ENCODE peak calls at places on chromosomes 13 and 19, in five cellular contexts. One of them, this sample, is unnamed.

GRCh38 chr19:45391346-45391745 is 13.5 kb downstream of the PPP1R13L start:
- DNase-seq in thoracic aorta: no peak
- DNase-seq in astrocyte: no peak
- DNase-seq in HFF-Myc: no peak
- DNase-seq in tibial nerve: no peak
- DNase-seq in this sample: peak

GRCh38 chr19:16581145-16581970 is 9.1 kb upstream of the SLC35E1 start:
- DNase-seq in thoracic aorta: no peak
- DNase-seq in astrocyte: no peak
- DNase-seq in HFF-Myc: no peak
- DNase-seq in tibial nerve: no peak
- DNase-seq in this sample: no peak

GRCh38 chr19:10217085-10217484 is 14.0 kb downstream of the S1PR2 start:
- DNase-seq in thoracic aorta: no peak
- DNase-seq in astrocyte: no peak
- DNase-seq in HFF-Myc: no peak
- DNase-seq in tibial nerve: no peak
- DNase-seq in this sample: no peak

GRCh38 chr19:33574824-33575223 is 46.9 kb upstream of the CHST8 start:
- DNase-seq in thoracic aorta: no peak
- DNase-seq in astrocyte: no peak
- DNase-seq in HFF-Myc: no peak
- DNase-seq in tibial nerve: no peak
- DNase-seq in this sample: no peak

GRCh38 chr19:32675720-32676185 is at the start of gene RGS9BP:
- DNase-seq in thoracic aorta: peak
- DNase-seq in astrocyte: peak
- DNase-seq in HFF-Myc: no peak
- DNase-seq in tibial nerve: peak
- DNase-seq in this sample: peak

GRCh38 chr19:15680923-15681322 is 8.0 kb downstream of the CYP4F12 start:
- DNase-seq in thoracic aorta: no peak
- DNase-seq in astrocyte: no peak
- DNase-seq in HFF-Myc: no peak
- DNase-seq in tibial nerve: no peak
- DNase-seq in this sample: no peak

GRCh38 chr19:12841094-12841493 is 2.8 kb downstream of the MAST1 start:
- DNase-seq in thoracic aorta: no peak
- DNase-seq in astrocyte: no peak
- DNase-seq in HFF-Myc: no peak
- DNase-seq in tibial nerve: no peak
- DNase-seq in this sample: no peak

GRCh38 chr13:19618925-19619324 is 14.5 kb upstream of the MPHOSPH8 start:
- DNase-seq in thoracic aorta: no peak
- DNase-seq in astrocyte: no peak
- DNase-seq in HFF-Myc: no peak
- DNase-seq in tibial nerve: no peak
- DNase-seq in this sample: peak

GRCh38 chr13:60647547-60647946 is 250.5 kb downstream of the TDRD3 start:
- DNase-seq in thoracic aorta: no peak
- DNase-seq in astrocyte: no peak
- DNase-seq in HFF-Myc: no peak
- DNase-seq in tibial nerve: no peak
- DNase-seq in this sample: no peak

GRCh38 chr13:60788156-60788829 is 391.3 kb downstream of the TDRD3 start:
- DNase-seq in thoracic aorta: peak
- DNase-seq in astrocyte: peak
- DNase-seq in HFF-Myc: no peak
- DNase-seq in tibial nerve: peak
- DNase-seq in this sample: no peak

GRCh38 chr19:28436320-28436719 is 776.6 kb downstream of the UQCRFS1 start:
- DNase-seq in thoracic aorta: no peak
- DNase-seq in astrocyte: no peak
- DNase-seq in HFF-Myc: no peak
- DNase-seq in tibial nerve: no peak
- DNase-seq in this sample: no peak

GRCh38 chr13:24161980-24162517 is 1.5 kb downstream of the SPATA13 start:
- DNase-seq in thoracic aorta: no peak
- DNase-seq in astrocyte: no peak
- DNase-seq in HFF-Myc: no peak
- DNase-seq in tibial nerve: no peak
- DNase-seq in this sample: no peak
- H3K4me3 ChIP-seq in thoracic aorta: no peak
- H3K4me3 ChIP-seq in astrocyte: peak
- H3K4me3 ChIP-seq in HFF-Myc: peak
- H3K4me3 ChIP-seq in tibial nerve: peak
- H3K4me3 ChIP-seq in this sample: no peak

GRCh38 chr13:91305652-91306051 is 41.8 kb upstream of the MIR17HG start:
- DNase-seq in thoracic aorta: no peak
- DNase-seq in astrocyte: no peak
- DNase-seq in HFF-Myc: no peak
- DNase-seq in tibial nerve: no peak
- DNase-seq in this sample: no peak

GRCh38 chr13:91304740-91305139 is 42.7 kb upstream of the MIR17HG start:
- DNase-seq in thoracic aorta: no peak
- DNase-seq in astrocyte: no peak
- DNase-seq in HFF-Myc: no peak
- DNase-seq in tibial nerve: no peak
- DNase-seq in this sample: no peak

GRCh38 chr13:91307887-91308286 is 39.6 kb upstream of the MIR17HG start:
- DNase-seq in thoracic aorta: no peak
- DNase-seq in astrocyte: no peak
- DNase-seq in HFF-Myc: no peak
- DNase-seq in tibial nerve: no peak
- DNase-seq in this sample: no peak

GRCh38 chr13:91311491-91311890 is 36.0 kb upstream of the MIR17HG start:
- DNase-seq in thoracic aorta: no peak
- DNase-seq in astrocyte: no peak
- DNase-seq in HFF-Myc: no peak
- DNase-seq in tibial nerve: no peak
- DNase-seq in this sample: no peak

GRCh38 chr13:91308299-91308698 is 39.2 kb upstream of the MIR17HG start:
- DNase-seq in thoracic aorta: no peak
- DNase-seq in astrocyte: no peak
- DNase-seq in HFF-Myc: no peak
- DNase-seq in tibial nerve: no peak
- DNase-seq in this sample: peak
- TF ChIP-seq CTCF in thoracic aorta: no peak
- TF ChIP-seq CTCF in astrocyte: no peak
- TF ChIP-seq CTCF in HFF-Myc: no peak
- TF ChIP-seq CTCF in tibial nerve: no peak
- TF ChIP-seq CTCF in this sample: no peak

GRCh38 chr19:6292006-6292405 is 12.2 kb upstream of the MLLT1 start:
- DNase-seq in thoracic aorta: no peak
- DNase-seq in astrocyte: no peak
- DNase-seq in HFF-Myc: no peak
- DNase-seq in tibial nerve: no peak
- DNase-seq in this sample: peak
- H3K4me3 ChIP-seq in thoracic aorta: no peak
- H3K4me3 ChIP-seq in astrocyte: no peak
- H3K4me3 ChIP-seq in HFF-Myc: no peak
- H3K4me3 ChIP-seq in tibial nerve: no peak
- H3K4me3 ChIP-seq in this sample: no peak

DNA sequence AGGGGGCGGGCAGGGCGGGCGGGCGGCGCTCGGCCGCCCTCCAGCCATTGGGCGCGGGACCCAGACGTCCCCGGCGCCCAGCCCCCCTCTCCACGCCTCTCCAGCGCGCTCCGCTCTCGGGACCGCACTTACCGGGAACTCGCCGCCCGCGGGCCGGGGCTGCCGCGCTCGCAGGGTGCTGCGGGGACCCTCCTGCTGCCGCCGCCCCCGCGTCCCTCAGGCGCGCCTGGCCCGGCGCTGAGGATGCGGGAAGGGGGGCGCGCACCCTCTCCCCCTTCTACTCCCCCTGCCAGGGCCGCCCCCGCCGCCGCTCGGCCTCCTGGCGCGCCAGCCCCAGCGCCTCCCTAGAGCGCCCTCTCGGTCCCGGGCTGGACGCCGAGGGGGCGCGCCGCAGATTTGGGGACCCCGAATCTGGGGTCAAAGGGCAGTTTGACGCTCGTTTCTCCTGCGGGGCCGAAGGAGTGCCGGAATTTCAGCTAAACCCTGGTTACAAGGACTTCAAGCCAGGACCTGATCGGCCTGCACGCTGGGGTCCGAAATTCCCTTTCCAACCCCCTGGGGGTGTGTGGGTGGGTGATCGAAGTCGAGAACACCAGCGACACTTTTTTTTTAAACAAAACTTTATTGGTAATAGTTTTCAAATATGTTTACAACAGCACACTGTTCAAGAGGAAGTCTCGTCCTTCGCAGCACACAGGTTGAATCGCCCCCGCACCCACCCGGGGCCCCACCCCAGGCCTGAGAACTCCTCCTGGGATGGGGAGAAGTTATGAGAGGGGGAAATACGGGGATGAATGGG is 734 bp upstream of the SAMD1 start:
- DNase-seq in thoracic aorta: no peak
- DNase-seq in astrocyte: peak
- DNase-seq in HFF-Myc: no peak
- DNase-seq in tibial nerve: peak
- DNase-seq in this sample: peak
- TF ChIP-seq CTCF in thoracic aorta: peak
- TF ChIP-seq CTCF in astrocyte: no peak
- TF ChIP-seq CTCF in HFF-Myc: peak
- TF ChIP-seq CTCF in tibial nerve: no peak
- TF ChIP-seq CTCF in this sample: peak

DNA sequence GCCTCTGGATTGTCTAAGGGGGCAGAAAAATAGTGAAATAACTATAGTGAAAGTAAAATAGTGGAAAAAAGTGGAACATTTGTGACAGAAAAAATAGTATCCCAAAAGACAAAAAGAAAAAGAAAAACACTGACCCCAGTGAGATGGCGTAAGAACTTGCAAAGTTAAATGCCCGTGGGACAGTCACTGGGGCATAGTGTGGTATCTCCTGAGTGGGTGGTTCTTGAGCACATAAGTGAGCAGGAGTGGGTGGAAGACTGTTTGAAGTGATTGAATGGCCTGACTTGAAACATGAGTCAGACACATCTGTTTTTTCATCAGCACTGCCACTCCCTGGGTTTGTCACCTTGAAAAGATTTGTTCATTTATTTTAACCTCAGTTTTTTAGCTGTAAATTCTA is 2.5 kb downstream of the ZNF430 start:
- DNase-seq in thoracic aorta: no peak
- DNase-seq in astrocyte: peak
- DNase-seq in HFF-Myc: peak
- DNase-seq in tibial nerve: no peak
- DNase-seq in this sample: peak
- H3K4me3 ChIP-seq in thoracic aorta: no peak
- H3K4me3 ChIP-seq in astrocyte: peak
- H3K4me3 ChIP-seq in HFF-Myc: no peak
- H3K4me3 ChIP-seq in tibial nerve: no peak
- H3K4me3 ChIP-seq in this sample: no peak